ENCODE peak calls at places on chromosome 1, in four cellular contexts. C is transverse colon, B is mesendoderm, E is NT2/D1. R is an unnamed sample.

GRCh38 chr1:199780948-199781347 is 246.6 kb upstream of the NR5A2 start:
- DNase-seq in C (no peak), B (no peak), E (no peak), R (no peak)

GRCh38 chr1:174818014-174818616 is 181.6 kb upstream of the CACYBP start:
- DNase-seq in C (no peak), B (no peak), E (no peak), R (no peak)

GRCh38 chr1:209769171-209769904 is 13.5 kb downstream of the TRAF3IP3 start:
- DNase-seq in C (peak), E (no peak), B (peak), R (no peak)

GRCh38 chr1:43274125-43274803 is 4.5 kb downstream of the TMEM125 start:
- DNase-seq in C (no peak), B (peak), E (no peak), R (no peak)

GRCh38 chr1:203592728-203593127 is 33.9 kb upstream of the ATP2B4 start:
- DNase-seq in C (no peak), B (peak), E (no peak), R (no peak)

GRCh38 chr1:70922196-70922595 is 125.4 kb downstream of the PTGER3 start:
- DNase-seq in E (no peak), B (peak), C (no peak), R (no peak)

GRCh38 chr1:30382496-30382895 is 340.9 kb downstream of the MATN1 start:
- DNase-seq in C (no peak), B (no peak), E (no peak), R (no peak)

GRCh38 chr1:5667513-5668325 is 324.5 kb downstream of the NPHP4 start:
- DNase-seq in E (no peak), B (no peak), C (no peak), R (no peak)

GRCh38 chr1:51289676-51290488 is 40.5 kb downstream of the TTC39A start:
- DNase-seq in B (peak), C (no peak), E (no peak), R (no peak)

GRCh38 chr1:201754353-201754752 is 74.6 kb upstream of the IPO9 start:
- DNase-seq in E (no peak), B (no peak), C (no peak), R (no peak)

GRCh38 chr1:197731449-197731848 is 43.8 kb downstream of the DENND1B start:
- DNase-seq in E (no peak), B (no peak), C (no peak), R (no peak)

GRCh38 chr1:235067396-235068154 is 61.1 kb downstream of the TOMM20 start:
- DNase-seq in C (peak), B (peak), E (no peak), R (peak)

GRCh38 chr1:12075195-12076114 is 12.4 kb downstream of the TNFRSF8 start:
- DNase-seq in E (no peak), B (peak), C (no peak), R (no peak)

GRCh38 chr1:226873771-226874578 is 3.6 kb downstream of the PSEN2 start:
- DNase-seq in E (no peak), C (no peak), B (no peak), R (no peak)

GRCh38 chr1:185608166-185608565 is 126.0 kb upstream of the HMCN1 start:
- DNase-seq in C (no peak), E (no peak), B (no peak), R (no peak)

GRCh38 chr1:41242645-41243171 is 602 bp upstream of the SCMH1 start:
- DNase-seq in C (no peak), E (no peak), B (peak), R (no peak)

GRCh38 chr1:28437260-28437923 is 67.9 kb downstream of the PHACTR4 start:
- DNase-seq in B (peak), E (peak), C (peak), R (no peak)

GRCh38 chr1:53061859-53062714 is at the start of gene PODN:
- DNase-seq in C (no peak), E (no peak), B (no peak), R (no peak)

GRCh38 chr1:53065391-53065790 is 3.4 kb downstream of the PODN start:
- DNase-seq in C (no peak), E (no peak), B (no peak), R (no peak)

GRCh38 chr1:53066433-53066832 is 4.4 kb downstream of the PODN start:
- DNase-seq in B (no peak), E (no peak), C (no peak), R (no peak)

GRCh38 chr1:53062731-53063591 is 948 bp downstream of the PODN start:
- DNase-seq in C (no peak), B (no peak), E (no peak), R (no peak)

GRCh38 chr1:53063744-53064515 is 1.9 kb downstream of the PODN start:
- DNase-seq in C (no peak), B (no peak), E (no peak), R (no peak)
- H3K4me3 ChIP-seq in C (no peak), B (no peak), E (no peak), R (no peak)

GRCh38 chr1:237270338-237270737 is 228.4 kb downstream of the RYR2 start:
- DNase-seq in C (no peak), B (no peak), E (no peak), R (no peak)

GRCh38 chr1:237269938-237270337 is 228.0 kb downstream of the RYR2 start:
- DNase-seq in E (no peak), C (no peak), B (no peak), R (no peak)

GRCh38 chr1:237267743-237268142 is 225.8 kb downstream of the RYR2 start:
- DNase-seq in E (no peak), C (no peak), B (no peak), R (no peak)
- H3K4me3 ChIP-seq in E (no peak), C (no peak), B (no peak), R (no peak)

DNA sequence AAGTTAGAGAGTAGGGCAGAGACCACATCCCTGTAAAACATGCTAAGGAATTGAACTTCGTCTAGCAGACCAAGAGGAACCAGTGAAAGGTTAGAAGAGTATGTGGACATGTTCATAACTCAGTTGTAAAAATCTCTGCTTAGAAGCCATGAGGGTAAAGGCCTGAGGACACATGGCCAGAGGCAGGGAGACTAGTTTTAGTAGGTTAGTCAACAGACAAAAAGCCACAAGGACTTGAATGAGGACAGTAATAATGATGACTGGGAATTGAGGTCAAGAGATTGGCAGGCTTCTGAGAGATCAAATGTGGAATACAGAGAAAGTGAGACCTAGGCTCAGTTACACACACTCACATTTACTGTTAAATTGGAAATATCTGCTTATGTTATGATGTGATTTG is 205.5 kb upstream of the HOOK1 start:
- DNase-seq in C (no peak), B (no peak), E (no peak), R (no peak)
- H3K4me3 ChIP-seq in C (no peak), B (no peak), E (no peak), R (no peak)

DNA sequence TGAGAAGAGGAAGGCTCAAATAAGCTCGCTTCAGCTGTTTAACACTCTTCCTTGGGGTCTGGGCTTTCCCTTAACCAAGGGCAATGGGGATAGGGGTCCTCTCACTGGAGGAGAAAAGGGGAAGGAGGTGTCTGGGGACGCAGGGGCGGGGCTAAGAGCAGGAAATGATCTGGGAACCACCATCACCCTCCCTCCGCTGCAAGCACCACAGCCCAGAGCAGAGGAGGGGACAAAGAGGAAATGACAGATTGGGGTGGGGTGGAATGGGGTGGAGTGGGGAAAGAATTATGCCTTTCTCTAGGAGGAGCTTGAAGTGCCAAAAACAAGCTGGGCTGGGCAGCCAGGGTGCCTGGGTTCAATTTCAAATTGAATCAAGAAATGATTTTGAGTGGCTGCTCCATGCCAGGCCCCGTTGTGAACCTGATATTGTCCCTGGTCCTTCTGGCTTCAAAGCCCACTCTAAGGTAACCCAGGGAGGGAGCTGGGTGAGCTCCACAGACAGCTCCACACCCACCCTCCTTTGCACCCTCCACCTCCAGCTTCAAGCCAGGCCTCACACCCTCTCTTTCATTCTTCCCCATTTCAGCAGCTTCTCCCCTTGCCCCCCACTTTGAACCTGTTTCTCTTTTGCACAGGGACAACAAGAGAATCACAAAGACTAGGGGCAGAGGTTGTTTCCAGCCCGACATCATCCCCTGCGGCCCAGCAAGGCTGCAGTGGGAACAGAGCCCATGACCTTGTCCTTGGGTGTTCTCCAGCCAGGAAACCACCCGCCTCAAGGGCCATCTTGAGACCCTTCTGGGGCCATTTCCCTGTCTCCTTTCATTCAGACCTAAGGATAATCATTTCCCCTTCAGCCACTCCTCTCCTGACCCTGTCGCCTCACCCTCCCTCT is 1.1 kb downstream of the ARHGAP30 start:
- DNase-seq in B (no peak), E (no peak), C (peak), R (no peak)
- H3K4me3 ChIP-seq in B (no peak), E (no peak), C (peak), R (no peak)

GRCh38 chr1:66937529-66938234 is 12.9 kb downstream of the MIER1 start:
- DNase-seq in E (no peak), C (no peak), B (no peak), R (no peak)

GRCh38 chr1:66930823-66931174 is 6.0 kb downstream of the MIER1 start:
- DNase-seq in C (no peak), E (no peak), B (no peak), R (no peak)

GRCh38 chr1:66931548-66932124 is 6.8 kb downstream of the MIER1 start:
- DNase-seq in B (no peak), E (no peak), C (no peak), R (no peak)

GRCh38 chr1:66932291-66932690 is 7.5 kb downstream of the MIER1 start:
- DNase-seq in C (no peak), E (no peak), B (no peak), R (no peak)

GRCh38 chr1:66933887-66934700 is 9.3 kb downstream of the MIER1 start:
- DNase-seq in E (no peak), C (no peak), B (no peak), R (no peak)
- H3K4me3 ChIP-seq in E (no peak), C (peak), B (no peak), R (no peak)

GRCh38 chr1:205777994-205778393 is 2.7 kb upstream of the RAB29 start:
- DNase-seq in B (no peak), E (no peak), C (no peak), R (no peak)

GRCh38 chr1:205772607-205773032 is 2.7 kb downstream of the RAB29 start:
- DNase-seq in E (no peak), C (no peak), B (no peak), R (no peak)

GRCh38 chr1:205775015-205775716 is at the start of gene RAB29:
- DNase-seq in B (peak), C (peak), E (peak), R (peak)

GRCh38 chr1:205774277-205775014 is 836 bp downstream of the RAB29 start:
- DNase-seq in C (peak), B (peak), E (no peak), R (peak)

DNA sequence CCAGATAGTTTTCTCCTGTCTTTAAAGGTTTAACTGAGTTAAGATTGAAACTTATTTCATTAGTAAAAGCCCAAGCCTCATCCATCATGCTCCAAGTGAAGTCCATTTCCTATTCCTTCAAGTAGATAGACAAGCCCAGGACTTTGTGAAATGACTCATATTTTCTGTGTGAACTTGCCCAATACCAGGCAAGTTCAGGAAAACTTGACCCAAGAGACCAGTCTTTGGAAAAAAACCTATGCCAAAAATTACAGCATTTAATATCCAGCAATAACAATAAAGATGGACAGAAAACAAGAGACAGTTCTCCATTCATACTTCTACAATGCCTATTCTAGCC is 405 bp upstream of the RAB29 start:
- DNase-seq in E (no peak), B (no peak), C (no peak), R (no peak)
- H3K4me3 ChIP-seq in E (no peak), B (no peak), C (peak), R (peak)

GRCh38 chr1:214445846-214446614 is 105.4 kb downstream of the PTPN14 start:
- DNase-seq in E (no peak), B (peak), C (no peak), R (no peak)
- H3K4me3 ChIP-seq in E (no peak), B (no peak), C (no peak), R (no peak)

DNA sequence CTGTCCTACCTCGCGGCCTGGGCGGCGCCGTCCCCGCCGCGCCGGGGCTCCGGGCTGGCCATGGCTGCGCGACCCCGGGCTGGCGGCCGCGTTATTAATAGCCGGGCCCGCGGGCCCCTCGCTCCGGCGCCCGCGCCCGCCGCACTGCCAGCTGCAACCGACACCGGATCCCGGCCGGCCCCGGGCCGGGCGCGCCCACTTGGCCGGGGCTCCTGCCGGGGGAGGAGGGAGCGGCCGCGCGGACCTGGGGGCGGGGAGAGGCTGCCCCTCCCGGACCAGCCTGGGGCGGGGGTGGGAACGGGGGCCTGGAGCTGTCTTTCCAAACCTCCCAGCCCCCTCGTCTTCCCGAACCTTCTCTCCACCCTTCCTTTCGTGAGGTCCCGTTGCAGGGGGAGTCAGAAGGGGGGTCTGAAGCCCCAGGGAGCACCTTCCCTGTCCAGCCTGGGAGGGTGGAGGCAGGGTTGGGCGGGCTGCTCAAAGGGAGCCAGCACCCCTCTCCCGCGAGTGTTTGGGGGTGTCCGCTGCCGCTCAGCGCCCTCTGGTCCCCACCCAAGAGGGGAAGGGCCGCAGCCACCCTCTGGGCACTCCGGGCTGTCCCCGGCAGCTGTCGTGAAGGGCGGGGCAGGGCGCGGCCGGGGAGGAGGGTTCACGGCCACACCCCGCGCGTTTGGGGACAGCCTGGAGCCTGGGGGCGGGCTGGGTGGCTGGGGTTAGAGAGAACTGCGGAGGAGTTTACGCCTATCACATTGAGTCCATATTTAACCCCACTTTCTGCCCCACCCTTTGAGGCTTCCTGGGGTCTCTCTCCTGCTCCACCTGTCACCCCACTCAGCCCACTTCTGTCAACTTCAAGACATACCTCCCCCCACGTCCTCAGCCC is at the start of gene SYNC:
- DNase-seq in E (no peak), B (no peak), C (peak), R (peak)
- H3K4me3 ChIP-seq in E (peak), B (no peak), C (peak), R (peak)

DNA sequence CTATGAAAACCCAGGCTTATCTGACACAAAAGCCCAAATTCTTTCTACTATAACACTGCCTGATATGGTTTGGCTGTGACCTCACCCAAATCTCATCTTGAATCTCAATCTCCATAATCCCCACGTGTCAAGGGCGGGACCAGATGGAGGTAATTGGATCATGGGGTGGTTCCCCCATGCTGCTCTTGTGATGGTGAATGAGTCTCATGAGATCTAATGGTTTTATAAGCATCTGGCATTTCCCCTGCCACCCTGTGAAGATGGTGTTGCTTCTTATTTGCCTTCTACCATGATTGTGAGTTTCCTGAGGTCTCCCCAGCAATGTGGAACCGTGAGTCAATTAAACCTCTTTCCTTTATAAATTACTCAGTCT is 123.3 kb upstream of the USP24 start:
- DNase-seq in B (peak), E (no peak), C (no peak), R (no peak)
- H3K4me3 ChIP-seq in B (no peak), E (no peak), C (no peak), R (no peak)

DNA sequence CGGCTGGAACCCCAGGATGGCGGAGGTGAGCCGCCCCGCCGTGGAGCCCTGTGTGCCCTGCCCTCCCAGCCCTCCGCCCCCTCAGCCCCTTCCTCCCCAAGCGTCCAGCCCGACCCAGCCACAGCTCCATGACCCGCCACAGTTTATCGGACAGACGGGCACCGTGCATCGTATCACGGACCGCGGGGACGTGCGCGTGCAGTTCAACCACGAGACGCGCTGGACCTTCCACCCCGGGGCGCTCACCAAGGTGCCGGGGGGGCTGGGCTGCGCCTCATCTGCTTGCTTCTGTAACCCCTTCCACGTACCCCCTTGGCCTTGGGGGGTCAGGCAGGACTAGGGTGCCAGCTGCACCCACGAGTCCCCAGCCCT is 6.6 kb upstream of the MMP23B start:
- DNase-seq in E (no peak), B (no peak), C (no peak), R (no peak)
- H3K4me3 ChIP-seq in E (no peak), B (no peak), C (no peak), R (no peak)